ENCODE peak calls at places on chromosomes 2 and 18, in six cellular contexts. E is K562, Q is HepG2, A is GM12878, T is H1, V is HCT116. P is an unnamed sample. For H3K4me1, the result is how much of the 10 kb centered on the place peaks cover.

GRCh38 chr2:29201979-29202378 is 86.8 kb downstream of the CLIP4 start:
- DNase-seq in V (no peak), Q (no peak), A (no peak), E (no peak), T (no peak), P (peak)

GRCh38 chr2:163601377-163601776 is 134.4 kb downstream of the FIGN start:
- DNase-seq in A (no peak), V (no peak), T (no peak), E (no peak), Q (no peak), P (peak)

GRCh38 chr2:95372845-95373244 is 29.7 kb upstream of the FAHD2A start:
- DNase-seq in Q (no peak), T (no peak), A (no peak), E (no peak), V (no peak), P (no peak)

GRCh38 chr2:222859786-222860726 is 780 bp upstream of the ACSL3 start:
- DNase-seq in A (no peak), V (no peak), T (no peak), Q (peak), E (no peak), P (peak)

GRCh38 chr2:68039317-68039716 is 23.5 kb downstream of the C1D start:
- DNase-seq in T (no peak), E (no peak), Q (no peak), V (no peak), A (no peak), P (no peak)

GRCh38 chr2:31312898-31313297 is 78.9 kb downstream of the EHD3 start:
- DNase-seq in A (no peak), Q (no peak), E (no peak), T (no peak), V (no peak), P (no peak)

GRCh38 chr2:55019547-55020258 is 30.5 kb downstream of the RTN4 start:
- DNase-seq in V (no peak), E (no peak), A (no peak), T (no peak), Q (no peak), P (no peak)

GRCh38 chr2:64675860-64676259 is 22.1 kb upstream of the SERTAD2 start:
- DNase-seq in Q (peak), T (no peak), A (no peak), V (no peak), E (peak), P (no peak)

GRCh38 chr2:35606394-35606793 is 749.2 kb upstream of the CRIM1 start:
- DNase-seq in A (no peak), Q (no peak), V (no peak), E (no peak), T (no peak), P (no peak)

GRCh38 chr2:22035333-22035964 is 911.7 kb downstream of the TDRD15 start:
- DNase-seq in E (no peak), T (no peak), V (no peak), Q (no peak), A (no peak), P (no peak)

GRCh38 chr18:57210711-57211411 is 64.0 kb downstream of the BOD1L2 start:
- DNase-seq in A (no peak), V (no peak), E (no peak), T (no peak), Q (peak), P (no peak)

GRCh38 chr2:133380991-133381390 is 187.3 kb downstream of the NCKAP5 start:
- DNase-seq in A (no peak), T (no peak), V (no peak), E (no peak), Q (no peak), P (no peak)

GRCh38 chr2:60861736-60862135 is 19.6 kb upstream of the REL start:
- DNase-seq in T (no peak), E (no peak), Q (no peak), A (no peak), V (no peak), P (no peak)

GRCh38 chr18:717003-717402 is 4.6 kb upstream of the ENOSF1 start:
- DNase-seq in Q (no peak), V (no peak), A (no peak), T (no peak), E (no peak), P (no peak)

GRCh38 chr18:62452280-62452824 is 70.5 kb upstream of the ZCCHC2 start:
- DNase-seq in Q (peak), T (no peak), E (no peak), A (no peak), V (no peak), P (no peak)

GRCh38 chr2:20575414-20575813 is 75.5 kb downstream of the HS1BP3 start:
- DNase-seq in Q (no peak), A (no peak), V (no peak), E (no peak), T (no peak), P (no peak)

GRCh38 chr2:98502556-98503335 is 58.1 kb downstream of the INPP4A start:
- DNase-seq in Q (no peak), T (no peak), E (no peak), V (no peak), A (no peak), P (peak)

GRCh38 chr2:225399509-225399908 is at the start of gene NYAP2:
- DNase-seq in E (no peak), V (no peak), T (no peak), Q (no peak), A (no peak), P (no peak)

GRCh38 chr2:212022966-212023365 is 515.6 kb downstream of the ERBB4 start:
- DNase-seq in E (no peak), V (no peak), Q (no peak), A (no peak), T (no peak), P (no peak)

GRCh38 chr2:85394256-85394655 is 15.9 kb downstream of the CAPG start:
- DNase-seq in E (no peak), Q (no peak), V (no peak), A (no peak), T (no peak), P (no peak)

GRCh38 chr2:121689356-121689755 is 40.1 kb upstream of the CLASP1 start:
- DNase-seq in T (no peak), E (peak), Q (peak), V (no peak), A (no peak), P (no peak)

GRCh38 chr18:38368246-38368645 is 802.6 kb upstream of the CELF4 start:
- DNase-seq in V (no peak), E (no peak), Q (no peak), A (no peak), T (no peak), P (no peak)

GRCh38 chr2:101545940-101546339 is 71.0 kb upstream of the RFX8 start:
- DNase-seq in E (no peak), Q (no peak), T (no peak), A (no peak), V (no peak), P (no peak)

GRCh38 chr2:208064220-208064951 is 39.1 kb upstream of the PLEKHM3 start:
- DNase-seq in A (peak), Q (peak), T (no peak), V (no peak), E (peak), P (no peak)

GRCh38 chr2:99442837-99443236 is 47.0 kb downstream of the REV1 start:
- DNase-seq in E (no peak), A (no peak), Q (no peak), V (no peak), T (no peak), P (no peak)

GRCh38 chr2:110116033-110116710 is 550 bp upstream of the MALL start:
- DNase-seq in T (no peak), A (no peak), E (no peak), Q (no peak), V (peak), P (peak)

GRCh38 chr2:183859129-183859528 is 734.9 kb downstream of the NUP35 start:
- DNase-seq in V (no peak), E (no peak), Q (no peak), A (no peak), T (no peak), P (no peak)

GRCh38 chr2:233926806-233927205 is 9.6 kb downstream of the TRPM8 start:
- DNase-seq in T (no peak), Q (no peak), A (no peak), E (no peak), V (no peak), P (no peak)

GRCh38 chr2:111175615-111176014 is 54.9 kb downstream of the BCL2L11 start:
- DNase-seq in E (no peak), A (no peak), Q (no peak), T (no peak), V (no peak), P (no peak)

GRCh38 chr2:111178730-111179405 is 58.2 kb downstream of the BCL2L11 start:
- DNase-seq in T (no peak), V (no peak), Q (peak), E (no peak), A (no peak), P (no peak)

GRCh38 chr2:111176867-111177266 is 56.2 kb downstream of the BCL2L11 start:
- DNase-seq in Q (no peak), T (no peak), E (no peak), A (no peak), V (no peak), P (no peak)

GRCh38 chr2:111178296-111178695 is 57.6 kb downstream of the BCL2L11 start:
- DNase-seq in V (no peak), T (no peak), A (no peak), Q (no peak), E (no peak), P (no peak)

GRCh38 chr2:111176388-111176787 is 55.7 kb downstream of the BCL2L11 start:
- DNase-seq in T (no peak), E (no peak), Q (peak), A (no peak), V (no peak), P (no peak)
- TF ChIP-seq ZNF274 in T (no peak), E (no peak), Q (no peak), A (no peak), V (no peak), P (no peak)

DNA sequence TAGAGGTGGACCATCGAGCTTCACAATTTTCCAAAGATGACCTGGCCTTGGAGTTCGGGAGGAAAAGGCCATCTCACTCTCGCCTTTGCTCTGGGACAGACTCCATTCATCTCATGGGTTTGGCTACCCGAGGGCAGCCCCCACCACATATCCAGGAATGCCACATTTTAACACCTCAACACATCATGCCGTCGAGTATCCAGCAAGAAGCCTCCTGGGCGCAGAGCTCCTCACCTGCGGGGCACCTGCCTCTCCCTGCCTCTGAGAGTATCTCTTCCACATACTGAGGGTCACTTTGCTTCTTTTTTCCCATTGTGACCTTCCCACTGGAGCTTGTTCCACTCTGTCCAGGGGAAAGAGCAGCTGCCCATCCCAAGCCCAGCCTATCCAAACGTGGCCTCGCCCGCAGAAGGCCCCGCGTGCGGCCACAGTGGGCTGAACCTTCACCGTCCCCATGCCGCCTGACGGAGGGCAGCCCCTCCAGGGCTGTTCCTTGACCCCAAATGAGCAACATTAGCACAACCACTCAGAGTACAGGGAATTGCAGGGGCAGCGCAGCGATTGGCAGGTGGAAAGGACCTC is 5.5 kb upstream of the LIMS2 start:
- DNase-seq in E (no peak), V (no peak), T (no peak), A (no peak), Q (no peak), P (no peak)
- H3K4me1 ChIP-seq in E (under half), V (under half), T (under half), A (under half), Q (under half), P (under half)

GRCh38 chr2:192150166-192150565 is 44.6 kb downstream of the TMEFF2 start:
- DNase-seq in T (no peak), V (no peak), A (no peak), Q (no peak), E (no peak), P (no peak)
- TF ChIP-seq ZNF274 in T (no peak), V (no peak), A (no peak), Q (no peak), E (no peak), P (no peak)

DNA sequence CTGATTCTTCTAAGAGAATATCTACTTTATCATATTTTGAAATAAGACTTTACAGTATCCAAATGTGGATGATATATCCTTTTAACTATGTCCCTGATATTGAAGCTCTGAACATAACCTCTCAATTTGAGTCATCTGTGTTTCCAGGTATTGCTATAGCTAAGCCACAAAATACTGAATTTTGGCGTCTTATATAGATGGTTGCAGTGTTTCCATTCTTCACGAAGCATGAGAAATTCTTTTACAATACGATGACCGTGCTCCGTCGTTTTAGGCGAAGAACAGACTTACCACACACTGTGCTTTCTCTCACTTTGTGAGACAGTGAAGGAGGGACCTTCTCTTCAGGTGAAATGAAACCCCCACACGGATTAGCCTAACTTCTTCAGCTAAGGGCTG is 45.3 kb downstream of the LRRFIP1 start:
- DNase-seq in E (no peak), V (no peak), Q (no peak), T (no peak), A (no peak), P (no peak)
- H3K4me1 ChIP-seq in E (under half), V (under half), Q (half or more), T (under half), A (half or more), P (under half)

DNA sequence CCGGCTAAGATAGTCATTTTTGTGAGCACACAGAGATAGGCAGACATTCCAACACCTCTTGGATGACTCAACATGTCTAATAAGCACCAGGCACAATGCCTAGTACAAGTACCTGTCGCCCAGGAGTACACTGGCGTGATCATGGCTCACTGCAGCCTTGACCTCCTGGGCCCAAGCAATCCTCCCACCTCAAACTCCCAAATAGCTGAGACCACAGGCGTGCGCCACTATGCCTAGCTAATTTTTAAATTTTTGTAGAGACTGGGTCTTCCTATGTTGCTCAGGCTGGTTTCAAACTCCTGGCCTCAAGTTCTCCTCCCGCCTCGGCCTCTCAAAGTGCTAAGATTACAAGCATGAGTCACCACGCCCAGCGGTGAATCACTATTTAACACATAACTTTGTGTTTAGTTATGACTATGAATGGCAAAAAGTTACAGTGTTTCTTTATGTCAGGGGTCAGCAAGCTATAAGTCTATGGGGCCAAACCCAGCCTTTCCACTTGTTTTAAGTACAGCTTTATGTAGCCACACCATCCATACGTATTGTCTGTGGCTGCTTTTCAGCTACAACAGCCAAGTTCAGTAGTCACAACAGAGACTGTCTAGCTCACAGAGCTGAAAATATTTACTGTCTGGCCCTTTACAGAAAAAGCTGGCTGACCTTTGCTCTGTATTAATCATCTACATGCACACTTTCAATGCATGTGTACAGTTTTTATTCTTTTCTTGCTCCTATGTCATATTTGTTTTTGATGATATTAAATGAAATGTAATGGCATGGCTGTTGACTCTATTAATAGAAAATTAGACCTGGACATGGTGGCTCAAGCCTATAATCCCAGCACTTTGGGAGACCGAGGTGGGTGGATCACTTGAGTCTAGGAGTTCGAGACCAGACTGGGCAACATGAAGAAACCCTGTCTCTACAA is 18.7 kb downstream of the ORC2 start:
- DNase-seq in V (peak), A (no peak), Q (peak), T (no peak), E (no peak), P (no peak)
- TF ChIP-seq ZNF274 in V (no peak), A (no peak), Q (no peak), T (no peak), E (no peak), P (no peak)

GRCh38 chr2:144706671-144707070 is 186.8 kb upstream of the ZEB2 start:
- DNase-seq in T (no peak), Q (no peak), A (no peak), E (no peak), V (no peak), P (no peak)
- H3K4me1 ChIP-seq in T (under half), Q (under half), A (under half), E (under half), V (under half), P (under half)

GRCh38 chr2:232328038-232328435 is 50.5 kb upstream of the ALPP start:
- DNase-seq in V (no peak), T (no peak), E (no peak), Q (no peak), A (peak), P (no peak)
- TF ChIP-seq ZNF274 in V (no peak), T (no peak), E (no peak), Q (no peak), A (no peak), P (no peak)

GRCh38 chr2:9570182-9571060 is 14.8 kb upstream of the ADAM17 start:
- DNase-seq in V (no peak), Q (peak), A (no peak), T (no peak), E (no peak), P (no peak)
- H3K4me1 ChIP-seq in V (under half), Q (under half), A (under half), T (under half), E (under half), P (under half)

DNA sequence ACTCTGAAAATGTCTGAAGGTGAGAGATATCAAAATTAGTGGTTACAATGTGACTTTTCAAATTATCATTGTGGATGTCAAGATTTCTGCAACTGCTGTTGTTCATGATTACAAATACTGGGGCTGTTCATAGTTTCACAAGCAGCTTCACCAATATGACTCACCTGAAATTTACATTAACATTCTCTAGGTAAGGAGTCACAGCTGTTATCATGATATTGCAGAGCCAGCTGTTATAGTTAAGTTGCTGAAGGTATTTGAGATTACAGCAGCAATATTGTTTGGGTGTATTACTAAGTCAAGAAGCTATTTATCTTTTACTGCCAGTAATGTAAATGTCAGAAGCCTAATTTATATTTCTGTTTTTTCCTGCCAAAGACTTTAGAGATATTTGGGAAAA is 140.0 kb downstream of the MC4R start:
- DNase-seq in Q (no peak), E (no peak), T (no peak), V (peak), A (no peak), P (no peak)
- TF ChIP-seq ZNF274 in Q (no peak), E (no peak), T (no peak), V (no peak), A (no peak), P (no peak)

DNA sequence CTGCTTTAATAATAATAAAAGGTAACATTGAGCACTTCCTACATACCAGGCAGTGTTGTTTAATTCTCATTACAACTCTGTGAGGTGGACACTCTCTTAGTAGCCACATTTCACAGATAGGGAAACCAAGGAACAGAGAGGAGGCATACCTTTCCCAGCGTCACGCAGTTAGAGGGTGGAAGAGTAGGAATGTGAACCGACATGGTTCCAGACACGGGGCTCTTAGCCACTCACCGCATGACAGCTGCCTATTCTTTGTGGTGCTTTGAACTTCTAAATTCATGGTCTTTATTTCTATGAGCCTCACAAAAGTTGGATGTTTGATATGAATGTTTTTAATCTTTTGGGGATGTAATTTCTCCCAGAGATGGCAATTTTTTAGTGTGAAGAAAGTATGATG is 76.0 kb downstream of the OSBPL6 start:
- DNase-seq in Q (no peak), T (no peak), A (no peak), V (no peak), E (no peak), P (no peak)
- H3K4me1 ChIP-seq in Q (under half), T (under half), A (under half), V (under half), E (under half), P (under half)